ENCODE peak calls at places on chromosomes 7 and 10, in seven cellular contexts. A, M, X, I, W, E and V are unnamed samples.

GRCh38 chr7:148697256-148697841 is 1.4 kb upstream of the CUL1 start:
- DNase-seq in A (no peak), M (no peak), X (no peak), I (peak; percentile 15), W (peak; percentile 37), E (peak; percentile 74), V (no peak)

GRCh38 chr7:55545496-55545895 is 26.8 kb downstream of the VOPP1 start:
- DNase-seq in A (no peak), M (no peak), X (no peak), I (no peak), W (no peak), E (no peak), V (no peak)

GRCh38 chr7:127034171-127034806 is 218.5 kb downstream of the GRM8 start:
- DNase-seq in A (no peak), M (no peak), X (no peak), I (no peak), W (no peak), E (no peak), V (no peak)

GRCh38 chr7:52355059-52355458 is 680.4 kb upstream of the POM121L12 start:
- DNase-seq in A (no peak), M (no peak), X (peak; percentile 43), I (no peak), W (no peak), E (no peak), V (no peak)

GRCh38 chr10:100020161-100020882 is 10.6 kb upstream of the DNMBP start:
- DNase-seq in A (peak; percentile 48), M (no peak), X (no peak), I (no peak), W (no peak), E (no peak), V (no peak)

GRCh38 chr10:32795598-32796183 is 162.3 kb downstream of the ITGB1 start:
- DNase-seq in A (peak; percentile 30), M (no peak), X (peak; percentile 34), I (no peak), W (no peak), E (no peak), V (no peak)

GRCh38 chr7:104548861-104549260 is 220.5 kb downstream of the LHFPL3 start:
- DNase-seq in A (no peak), M (no peak), X (peak; percentile 33), I (no peak), W (no peak), E (no peak), V (no peak)

GRCh38 chr7:142790056-142790455 is 19.3 kb downstream of the PRSS2 start:
- DNase-seq in A (no peak), M (no peak), X (no peak), I (no peak), W (peak; percentile 41), E (no peak), V (no peak)

GRCh38 chr7:158992759-158993158 is 136.4 kb downstream of the DYNC2I1 start:
- DNase-seq in A (no peak), M (no peak), X (no peak), I (no peak), W (no peak), E (peak; percentile 18), V (no peak)

GRCh38 chr7:143216151-143216550 is 5.7 kb upstream of the TAS2R40 start:
- DNase-seq in A (no peak), M (no peak), X (no peak), I (no peak), W (no peak), E (no peak), V (no peak)

GRCh38 chr7:2757361-2757903 is 69.4 kb downstream of the AMZ1 start:
- DNase-seq in A (peak; percentile 74), M (no peak), X (no peak), I (peak; percentile 38), W (no peak), E (peak; percentile 93), V (no peak)

GRCh38 chr7:19133390-19133789 is 11.8 kb downstream of the FERD3L start:
- DNase-seq in A (no peak), M (no peak), X (no peak), I (no peak), W (no peak), E (no peak), V (no peak)

GRCh38 chr10:14186245-14186644 is 144.5 kb downstream of the FRMD4A start:
- DNase-seq in A (peak; percentile 17), M (no peak), X (peak; percentile 79), I (no peak), W (no peak), E (no peak), V (no peak)

GRCh38 chr7:69364814-69365587 is 233.3 kb upstream of the AUTS2 start:
- DNase-seq in A (no peak), M (no peak), X (no peak), I (no peak), W (no peak), E (no peak), V (no peak)

DNA sequence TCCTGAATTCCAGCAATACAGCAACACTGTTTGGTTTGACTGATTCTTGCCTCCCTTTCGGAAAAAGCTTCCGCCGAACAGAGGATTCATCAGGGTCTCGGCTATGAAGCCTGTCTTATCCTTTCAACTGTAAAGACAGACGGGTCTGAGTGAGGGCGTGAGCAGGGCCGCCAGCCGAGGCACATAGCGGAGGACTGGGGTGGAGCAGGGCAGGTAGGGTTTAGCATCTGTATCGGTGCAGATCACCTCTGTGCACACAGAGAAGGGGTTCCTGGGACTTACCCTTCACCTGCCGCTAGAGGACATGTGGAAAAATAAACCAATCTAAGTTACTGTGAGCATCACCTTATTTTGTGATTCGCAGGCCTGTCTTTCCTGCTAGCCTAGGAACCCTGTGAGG is 656.9 kb upstream of the FOXK1 start:
- DNase-seq in A (no peak), M (no peak), X (no peak), I (no peak), W (no peak), E (no peak), V (no peak)
- H3K27me3 ChIP-seq in A (peaks cover 7% of the 10 kb centered on the region), M (peaks cover 11% of the 10 kb centered on the region), X (no peaks in the 10 kb centered on the region), I (no peaks in the 10 kb centered on the region), W (no peaks in the 10 kb centered on the region), E (no peaks in the 10 kb centered on the region), V (no peaks in the 10 kb centered on the region)

GRCh38 chr7:65749518-65749917 is 123.4 kb upstream of the VKORC1L1 start:
- DNase-seq in A (no peak), M (no peak), X (no peak), I (no peak), W (no peak), E (peak; percentile 56), V (no peak)
- H3K4me3 ChIP-seq in A (peak overlapping the region; percentile 86), M (no peak overlapping the region), X (no peak overlapping the region), I (no peak overlapping the region), W (no peak overlapping the region), E (no peak overlapping the region), V (no peak overlapping the region)

DNA sequence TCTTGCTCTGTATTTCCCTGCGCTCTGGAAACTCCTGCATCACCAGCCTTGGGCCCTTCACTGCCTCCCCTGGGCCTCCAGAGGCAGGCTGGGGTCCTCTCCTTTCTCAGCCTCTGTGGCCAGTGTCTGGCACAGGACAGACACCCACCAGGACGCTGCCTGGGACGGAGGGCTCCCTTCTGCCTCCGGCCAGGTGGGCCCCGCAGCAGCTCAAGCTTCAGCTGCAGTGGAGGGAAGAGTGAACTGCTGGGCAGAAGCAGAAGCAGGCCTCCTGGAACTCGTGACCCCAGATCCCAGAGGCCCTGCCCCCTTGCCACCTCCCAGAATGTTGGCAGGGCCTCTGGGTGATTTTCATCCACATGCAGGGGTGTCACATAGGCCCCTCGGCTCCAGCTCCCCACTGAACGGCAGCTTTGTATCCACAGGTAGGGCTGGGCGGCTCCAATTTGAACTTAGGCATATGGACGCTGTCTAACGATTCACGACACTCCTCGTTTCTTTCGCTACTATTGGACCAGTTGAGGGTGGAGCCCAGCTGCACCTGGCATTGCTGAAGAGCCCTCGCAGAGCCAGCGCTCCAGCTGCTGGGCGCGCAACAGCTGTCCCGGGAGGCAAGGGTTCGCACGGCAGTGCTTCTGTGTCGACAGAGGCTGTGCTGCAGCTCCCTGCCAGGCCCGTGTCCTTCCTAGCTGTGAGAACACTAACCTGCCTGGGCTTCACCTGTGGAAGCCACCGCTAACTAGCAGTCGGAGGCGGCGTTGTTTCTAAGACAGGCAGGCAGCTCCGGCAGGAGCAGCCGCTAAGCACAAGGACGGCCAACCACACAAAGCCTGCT is 18.4 kb upstream of the GPR146 start:
- DNase-seq in A (no peak), M (no peak), X (no peak), I (no peak), W (no peak), E (no peak), V (no peak)
- H3K36me3 ChIP-seq in A (no peaks in the 10 kb centered on the region), M (peaks cover 45% of the 10 kb centered on the region), X (no peaks in the 10 kb centered on the region), I (no peaks in the 10 kb centered on the region), W (no peaks in the 10 kb centered on the region), E (no peaks in the 10 kb centered on the region), V (no peaks in the 10 kb centered on the region)

GRCh38 chr7:97024209-97025129 is at the start of gene DLX5:
- DNase-seq in A (no peak), M (no peak), X (peak; percentile 83), I (no peak), W (no peak), E (no peak), V (no peak)
- H3K27me3 ChIP-seq in A (peaks cover 43% of the 10 kb centered on the region), M (peaks cover 99% of the 10 kb centered on the region), X (peaks cover 36% of the 10 kb centered on the region), I (peaks cover 100% of the 10 kb centered on the region), W (peaks cover 58% of the 10 kb centered on the region), E (peaks cover 57% of the 10 kb centered on the region), V (peaks cover 4% of the 10 kb centered on the region)

DNA sequence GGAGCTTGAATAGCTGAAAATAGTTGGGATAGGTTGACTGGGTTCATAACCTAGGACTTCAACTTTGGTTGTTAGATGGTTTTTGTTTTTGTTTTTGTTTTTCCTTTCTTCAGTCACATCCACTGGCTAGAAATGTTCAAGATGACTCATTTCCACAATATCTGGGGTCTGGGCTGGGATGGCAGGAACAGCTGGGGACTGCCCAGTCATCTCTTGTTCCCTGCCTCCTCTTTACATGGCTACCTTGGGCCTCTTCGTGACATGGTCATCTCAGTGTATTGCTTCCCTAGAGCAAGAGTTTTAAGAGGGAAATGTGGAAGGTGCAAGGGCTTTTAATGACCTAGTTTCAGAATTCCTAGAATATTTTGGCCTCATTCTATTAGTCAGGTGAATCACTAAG is 915.8 kb downstream of the XPNPEP1 start:
- DNase-seq in A (no peak), M (no peak), X (no peak), I (no peak), W (no peak), E (no peak), V (no peak)
- H3K4me3 ChIP-seq in A (no peak overlapping the region), M (no peak overlapping the region), X (no peak overlapping the region), I (no peak overlapping the region), W (no peak overlapping the region), E (no peak overlapping the region), V (no peak overlapping the region)

DNA sequence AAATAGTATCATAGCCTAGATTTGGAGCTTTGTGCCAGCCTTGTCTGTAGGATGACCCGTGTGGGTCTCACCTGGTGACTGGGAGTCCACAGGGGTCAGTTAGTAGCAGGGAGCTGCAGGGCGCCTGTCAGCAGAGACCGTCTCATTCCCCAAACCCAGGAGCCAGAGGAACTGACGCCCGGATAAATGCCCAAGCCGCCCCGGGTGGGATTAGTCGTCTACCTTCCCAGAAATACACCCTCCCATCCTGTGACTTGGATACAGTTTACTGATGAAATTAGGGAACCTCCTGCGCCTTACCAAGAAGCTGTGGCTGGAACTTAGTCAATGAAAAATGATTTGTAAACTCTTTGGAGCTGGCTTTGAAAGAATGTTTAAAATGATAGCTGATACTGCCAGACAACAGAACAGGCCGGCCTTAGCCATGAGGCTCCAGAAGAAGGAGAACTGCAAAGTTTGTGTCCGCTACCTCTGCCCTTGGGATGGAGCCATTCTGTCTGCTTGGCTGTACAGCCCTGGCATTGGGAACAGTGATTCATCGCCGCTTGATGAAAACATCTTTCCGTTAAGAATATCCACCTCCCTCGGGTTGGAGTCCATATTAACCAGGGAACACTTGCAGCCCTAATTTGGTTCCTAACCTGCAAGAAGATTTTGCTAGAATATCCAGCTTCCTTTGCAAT is 12.7 kb downstream of the FOXK1 start:
- DNase-seq in A (no peak), M (no peak), X (no peak), I (peak; percentile 30), W (no peak), E (peak; percentile 94), V (no peak)
- H3K36me3 ChIP-seq in A (no peaks in the 10 kb centered on the region), M (no peaks in the 10 kb centered on the region), X (no peaks in the 10 kb centered on the region), I (no peaks in the 10 kb centered on the region), W (no peaks in the 10 kb centered on the region), E (no peaks in the 10 kb centered on the region), V (no peaks in the 10 kb centered on the region)

GRCh38 chr7:121714559-121715303 is 158.2 kb upstream of the PTPRZ1 start:
- DNase-seq in A (no peak), M (no peak), X (peak; percentile 57), I (peak; percentile 42), W (no peak), E (no peak), V (no peak)
- H3K27me3 ChIP-seq in A (no peaks in the 10 kb centered on the region), M (no peaks in the 10 kb centered on the region), X (no peaks in the 10 kb centered on the region), I (no peaks in the 10 kb centered on the region), W (no peaks in the 10 kb centered on the region), E (no peaks in the 10 kb centered on the region), V (no peaks in the 10 kb centered on the region)